ENCODE peak calls at places on chromosomes 1 and 21, in four cellular contexts. U, Y, H and R are unnamed samples.

GRCh38 chr21:41927727-41928409 is 25.9 kb downstream of the C2CD2 start:
- DNase-seq in U (no peak), Y (peak; percentile 57), H (no peak), R (no peak)

GRCh38 chr1:160169553-160170399 is 18.4 kb downstream of the ATP1A4 start:
- DNase-seq in U (peak; percentile 96), Y (no peak), H (no peak), R (no peak)

GRCh38 chr1:6823822-6824221 is 38.6 kb downstream of the CAMTA1 start:
- DNase-seq in U (no peak), Y (no peak), H (no peak), R (no peak)

GRCh38 chr1:206705187-206705586 is 20.5 kb downstream of the MAPKAPK2 start:
- DNase-seq in U (peak; percentile 30), Y (no peak), H (peak; percentile 79), R (no peak)

GRCh38 chr1:227774051-227774720 is 39.0 kb downstream of the SNAP47 start:
- DNase-seq in U (no peak), Y (peak; percentile 79), H (no peak), R (no peak)

GRCh38 chr1:212254853-212255363 is 30.3 kb upstream of the PPP2R5A start:
- DNase-seq in U (no peak), Y (no peak), H (no peak), R (no peak)

GRCh38 chr1:151579436-151580225 is 32.2 kb upstream of the SNX27 start:
- DNase-seq in U (no peak), Y (no peak), H (no peak), R (no peak)

GRCh38 chr1:95118019-95118499 is 904 bp downstream of the TLCD4 start:
- DNase-seq in U (no peak), Y (no peak), H (peak; percentile 40), R (peak; percentile 1)

GRCh38 chr1:212641956-212642355 is 33.4 kb downstream of the ATF3 start:
- DNase-seq in U (no peak), Y (no peak), H (no peak), R (no peak)

GRCh38 chr1:43445618-43446387 is 7.9 kb downstream of the HYI start:
- DNase-seq in U (no peak), Y (no peak), H (no peak), R (no peak)

GRCh38 chr1:49240709-49241221 is 464.1 kb upstream of the BEND5 start:
- DNase-seq in U (no peak), Y (no peak), H (no peak), R (no peak)

GRCh38 chr1:41313661-41314131 is 47.5 kb upstream of the FOXO6 start:
- DNase-seq in U (peak; percentile 82), Y (no peak), H (no peak), R (no peak)

GRCh38 chr1:8349961-8350360 is 32.0 kb downstream of the SLC45A1 start:
- DNase-seq in U (no peak), Y (no peak), H (no peak), R (no peak)

GRCh38 chr1:117665523-117666274 is 59.9 kb downstream of the TENT5C start:
- DNase-seq in U (no peak), Y (no peak), H (no peak), R (no peak)

GRCh38 chr1:92481598-92482403 is 4.9 kb downstream of the GFI1 start:
- DNase-seq in U (peak; percentile 43), Y (no peak), H (no peak), R (no peak)

GRCh38 chr1:61140778-61141177 is 58.4 kb downstream of the NFIA start:
- DNase-seq in U (no peak), Y (no peak), H (no peak), R (no peak)

GRCh38 chr1:214337536-214337935 is 56.6 kb downstream of the SMYD2 start:
- DNase-seq in U (peak; percentile 57), Y (no peak), H (no peak), R (no peak)

GRCh38 chr1:211616231-211617031 is 37.5 kb upstream of the SLC30A1 start:
- DNase-seq in U (no peak), Y (no peak), H (peak; percentile 88), R (no peak)

GRCh38 chr1:20375563-20375962 is 84.9 kb downstream of the VWA5B1 start:
- DNase-seq in U (no peak), Y (no peak), H (no peak), R (no peak)